ENCODE peak calls at places on chromosomes 13 and 19, in ten cellular contexts. D is MG63, A is esophagus squamous epithelium, O is HAP-1, M is neuronal stem cell, P is suprapubic skin, G is mesendoderm, F is lung, H is Karpas-422, L is astrocyte. V is an unnamed sample.

GRCh38 chr13:32731576-32731975 is 145.3 kb downstream of the PDS5B start:
- DNase-seq in M (no peak), P (no peak), L (peak; percentile 33), F (no peak), D (peak; percentile 31), O (no peak), A (no peak), H (no peak), G (no peak), V (no peak)

GRCh38 chr13:19862511-19863313 is 737 bp downstream of the ZMYM5 start:
- DNase-seq in F (peak; percentile 35), D (peak; percentile 26), G (peak; percentile 43), P (no peak), M (peak; percentile 24), O (no peak), A (no peak), L (no peak), H (peak; percentile 77), V (peak; percentile 78)

GRCh38 chr13:64453831-64454230 is 2776.3 kb downstream of the PCDH9 start:
- DNase-seq in P (no peak), F (no peak), D (no peak), G (no peak), H (no peak), O (no peak), M (peak; percentile 14), L (no peak), A (no peak), V (no peak)

GRCh38 chr13:56755181-56755580 is 385.5 kb upstream of the PRR20A start:
- DNase-seq in A (no peak), D (no peak), L (no peak), O (no peak), M (no peak), G (peak; percentile 50), F (no peak), P (no peak), H (no peak), V (no peak)

GRCh38 chr13:99559560-99559959 is 58.3 kb downstream of the TM9SF2 start:
- DNase-seq in F (no peak), A (no peak), L (no peak), D (no peak), H (no peak), M (no peak), O (no peak), G (no peak), P (no peak), V (no peak)

GRCh38 chr13:111941845-111942447 is 125.0 kb upstream of the SOX1 start:
- DNase-seq in L (no peak), P (peak; percentile 26), A (no peak), F (no peak), O (no peak), H (no peak), D (no peak), G (no peak), M (no peak), V (no peak)

GRCh38 chr13:22662771-22663170 is 518.0 kb upstream of the SGCG start:
- DNase-seq in G (no peak), L (no peak), D (no peak), H (no peak), F (no peak), A (no peak), M (no peak), P (no peak), O (no peak), V (no peak)

GRCh38 chr13:65401315-65401714 is 1828.8 kb downstream of the PCDH9 start:
- DNase-seq in G (no peak), H (no peak), F (no peak), D (no peak), L (no peak), A (no peak), O (no peak), P (no peak), M (no peak), V (no peak)

GRCh38 chr13:85896516-85897450 is 97.6 kb upstream of the SLITRK6 start:
- DNase-seq in L (no peak), H (peak; percentile 53), F (no peak), A (no peak), D (no peak), G (peak; percentile 32), P (no peak), M (no peak), O (no peak), V (peak; percentile 3)

GRCh38 chr13:36883829-36884228 is 36.2 kb downstream of the SMAD9 start:
- DNase-seq in F (no peak), O (no peak), D (no peak), M (no peak), P (no peak), L (no peak), H (no peak), G (no peak), A (no peak), V (no peak)

GRCh38 chr19:8321760-8322637 is 703 bp downstream of the RPS28 start:
- DNase-seq in P (no peak), O (no peak), F (no peak), M (no peak), H (no peak), G (no peak), L (no peak), D (no peak), A (no peak), V (no peak)

GRCh38 chr13:113621046-113621445 is 36.5 kb downstream of the TFDP1 start:
- DNase-seq in F (no peak), M (no peak), G (no peak), P (no peak), O (no peak), H (no peak), L (no peak), D (no peak), A (no peak), V (no peak)

GRCh38 chr13:52599037-52599852 is 43.0 kb upstream of the HNRNPA1L2 start:
- DNase-seq in D (peak; percentile 67), M (no peak), G (no peak), P (no peak), O (peak; percentile 68), H (no peak), L (peak; percentile 73), F (no peak), A (no peak), V (peak; percentile 13)

GRCh38 chr13:113654591-113655357 is 3.2 kb downstream of the ATP4B start:
- DNase-seq in M (no peak), D (no peak), G (no peak), P (peak; percentile 70), L (no peak), A (no peak), H (no peak), F (no peak), O (no peak), V (peak; percentile 60)

GRCh38 chr19:18152817-18153554 is at the start of gene PIK3R2:
- DNase-seq in G (peak; percentile 99), H (peak; percentile 100), L (peak; percentile 87), D (peak; percentile 99), P (peak; percentile 99), A (peak; percentile 90), F (peak; percentile 100), M (peak; percentile 100), O (peak; percentile 91), V (peak; percentile 100)

GRCh38 chr19:18149596-18149975 is 3.4 kb upstream of the PIK3R2 start:
- DNase-seq in M (no peak), G (no peak), D (no peak), H (no peak), A (no peak), L (no peak), P (no peak), F (no peak), O (no peak), V (no peak)

GRCh38 chr19:18153555-18154134 is 682 bp downstream of the PIK3R2 start:
- DNase-seq in P (no peak), F (no peak), D (peak; percentile 41), A (no peak), M (no peak), H (peak; percentile 75), O (no peak), G (no peak), L (no peak), V (peak; percentile 82)

GRCh38 chr19:18152444-18152816 is 533 bp upstream of the PIK3R2 start:
- DNase-seq in M (peak; percentile 99), L (peak; percentile 90), O (peak; percentile 95), D (peak; percentile 96), H (peak; percentile 100), A (peak; percentile 88), F (peak; percentile 96), P (peak; percentile 98), G (peak; percentile 99), V (peak; percentile 99)

GRCh38 chr19:18150776-18151624 is 2.0 kb upstream of the PIK3R2 start:
- DNase-seq in F (no peak), M (no peak), G (no peak), A (no peak), L (no peak), P (no peak), H (no peak), O (no peak), D (no peak), V (no peak)
- H3K4me3 ChIP-seq in F (no peak overlapping the region), M (no peak overlapping the region), G (no peak overlapping the region), A (no peak overlapping the region), L (no peak overlapping the region), P (no peak overlapping the region), H (peak overlapping the region; percentile 49), O (no peak overlapping the region), D (peak overlapping the region; percentile 88), V (no peak overlapping the region)

GRCh38 chr13:24247016-24247415 is 62.4 kb upstream of the C1QTNF9 start:
- DNase-seq in A (no peak), G (peak; percentile 18), L (no peak), M (no peak), O (no peak), D (no peak), H (no peak), P (no peak), F (no peak), V (no peak)
- H3K27me3 ChIP-seq in A (no peaks in the 10 kb centered on the region), G (no peaks in the 10 kb centered on the region), L (no peaks in the 10 kb centered on the region), M (no peaks in the 10 kb centered on the region), O (no peaks in the 10 kb centered on the region), D (no peaks in the 10 kb centered on the region), H (no peaks in the 10 kb centered on the region), P (no peaks in the 10 kb centered on the region), F (no peaks in the 10 kb centered on the region), V (no peaks in the 10 kb centered on the region)

GRCh38 chr19:49846408-49846807 is 4.6 kb upstream of the PTOV1 start:
- DNase-seq in L (no peak), D (no peak), A (no peak), P (no peak), H (no peak), M (no peak), G (no peak), F (no peak), O (no peak), V (no peak)
- H3K4me3 ChIP-seq in L (no peak overlapping the region), D (no peak overlapping the region), A (no peak overlapping the region), P (no peak overlapping the region), H (no peak overlapping the region), M (no peak overlapping the region), G (no peak overlapping the region), F (no peak overlapping the region), O (no peak overlapping the region), V (no peak overlapping the region)

DNA sequence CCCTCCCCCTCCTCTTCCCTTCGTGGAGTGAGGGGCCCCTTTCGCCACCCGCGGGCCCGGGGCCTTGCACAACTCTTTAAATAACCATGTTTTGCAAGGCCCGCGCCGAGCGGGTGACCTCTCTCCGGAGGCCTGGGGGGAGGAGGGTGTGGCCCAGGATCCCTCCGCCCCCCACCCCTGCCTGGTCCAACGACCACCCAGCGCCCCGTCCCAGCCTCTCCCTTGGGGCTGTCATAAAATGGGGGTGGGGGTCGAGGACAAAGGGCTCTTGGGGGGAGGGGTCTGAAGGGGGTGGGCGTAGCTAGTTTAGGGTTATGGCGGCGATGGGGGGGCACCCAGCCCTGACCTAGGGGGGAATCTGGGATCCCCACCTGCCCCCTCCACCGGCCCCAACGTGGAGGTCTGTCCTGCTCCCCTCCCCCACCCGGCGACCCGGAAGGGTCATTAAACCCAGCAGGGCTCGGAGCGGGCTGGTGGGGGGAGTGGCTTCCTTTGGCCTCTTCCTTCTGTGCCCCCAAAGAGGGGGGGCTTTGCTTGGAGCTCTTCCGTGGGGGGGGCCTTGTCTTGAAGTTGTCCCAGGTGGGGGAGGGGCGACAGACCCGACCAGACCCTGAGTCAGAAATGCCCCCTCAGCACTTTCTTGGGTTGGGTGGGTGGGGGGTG is 1.3 kb downstream of the ARID3A start:
- DNase-seq in L (no peak), F (peak; percentile 78), M (no peak), A (no peak), D (peak; percentile 19), P (peak; percentile 93), H (no peak), O (no peak), G (peak; percentile 67), V (peak; percentile 94)
- H3K27me3 ChIP-seq in L (no peaks in the 10 kb centered on the region), F (no peaks in the 10 kb centered on the region), M (no peaks in the 10 kb centered on the region), A (no peaks in the 10 kb centered on the region), D (no peaks in the 10 kb centered on the region), P (no peaks in the 10 kb centered on the region), H (no peaks in the 10 kb centered on the region), O (no peaks in the 10 kb centered on the region), G (no peaks in the 10 kb centered on the region), V (no peaks in the 10 kb centered on the region)

V was measured in H7.